ENCODE peak calls at places on chromosomes 5 and 9, in five cellular contexts. H is activated T-helper 2 cell treated with anti-CD3 and anti-CD28 coated beads, Interferon-gamma antibody, Interleukin-2, Interleukin-4, amounts not matched to agents 10 μg/mL and 5 μg/mL and 100 μg/mL, durations not matched to agents 14 hours and 24 hours and 36 hours; X is activated naive CD8-positive, alpha-beta T cell treated with anti-CD3 and anti-CD28 coated beads for 36 hours; P is mesendoderm; U is HTR-8/SVneo. D is an unnamed sample.

GRCh38 chr5:82753374-82753773 is 323.8 kb downstream of the TMEM167A start:
- DNase-seq in H (no peak), X (no peak), P (no peak), U (no peak), D (no peak)

GRCh38 chr9:13053504-13053903 is 226.0 kb downstream of the MPDZ start:
- DNase-seq in H (no peak), X (no peak), P (no peak), U (no peak), D (no peak)

GRCh38 chr5:138712324-138712723 is 40.9 kb upstream of the CTNNA1 start:
- DNase-seq in H (no peak), X (no peak), P (no peak), U (no peak), D (no peak)

GRCh38 chr5:99187611-99188010 is 258.8 kb upstream of the CHD1 start:
- DNase-seq in H (no peak), X (no peak), P (peak), U (no peak), D (no peak)

GRCh38 chr5:143002459-143003327 is 232.5 kb downstream of the ARHGAP26 start:
- DNase-seq in H (peak), X (peak), P (peak), U (peak), D (peak)

GRCh38 chr9:85978496-85978895 is 37.5 kb downstream of the NAA35 start:
- DNase-seq in H (no peak), X (no peak), P (no peak), U (no peak), D (no peak)

GRCh38 chr9:37806271-37806670 is 5.7 kb downstream of the DCAF10 start:
- DNase-seq in H (no peak), X (no peak), P (peak), U (no peak), D (no peak)

GRCh38 chr5:124990723-124991122 is 244.3 kb upstream of the ZNF608 start:
- DNase-seq in H (no peak), X (no peak), P (no peak), U (no peak), D (no peak)

GRCh38 chr5:149323235-149324205 is 21.8 kb upstream of the GRPEL2 start:
- DNase-seq in H (no peak), X (no peak), P (no peak), U (no peak), D (no peak)

GRCh38 chr9:112112519-112112918 is 62.6 kb downstream of the SUSD1 start:
- DNase-seq in H (no peak), X (no peak), P (no peak), U (peak), D (no peak)

GRCh38 chr5:172638209-172638768 is 2.8 kb upstream of the NEURL1B start:
- DNase-seq in H (no peak), X (no peak), P (no peak), U (no peak), D (no peak)

GRCh38 chr5:123805300-123805699 is 293.3 kb downstream of the CSNK1G3 start:
- DNase-seq in H (no peak), X (no peak), P (no peak), U (no peak), D (no peak)

GRCh38 chr5:172733179-172733973 is 37.6 kb downstream of the DUSP1 start:
- DNase-seq in H (no peak), X (no peak), P (peak), U (peak), D (no peak)

GRCh38 chr5:35617435-35618296 is at the start of gene SPEF2:
- DNase-seq in H (peak), X (peak), P (peak), U (peak), D (peak)

GRCh38 chr9:22175972-22176545 is 167.0 kb upstream of the CDKN2B start:
- DNase-seq in H (no peak), X (no peak), P (no peak), U (no peak), D (no peak)

GRCh38 chr5:177592010-177592834 is at the start of gene TMED9:
- DNase-seq in H (peak), X (peak), P (peak), U (peak), D (peak)

GRCh38 chr5:154690488-154690887 is 64.7 kb upstream of the LARP1 start:
- DNase-seq in H (no peak), X (no peak), P (no peak), U (no peak), D (no peak)

GRCh38 chr5:72015103-72015548 is 92.1 kb upstream of the MAP1B start:
- DNase-seq in H (no peak), X (peak), P (no peak), U (no peak), D (no peak)

GRCh38 chr5:157539623-157540022 is 36.0 kb downstream of the ADAM19 start:
- DNase-seq in H (no peak), X (no peak), P (no peak), U (no peak), D (no peak)

GRCh38 chr5:172439785-172440480 is 14.4 kb downstream of the SH3PXD2B start:
- DNase-seq in H (no peak), X (no peak), P (no peak), U (no peak), D (no peak)

GRCh38 chr5:152218694-152219093 is 186.4 kb downstream of the NMUR2 start:
- DNase-seq in H (no peak), X (no peak), P (no peak), U (no peak), D (no peak)

GRCh38 chr9:129336130-129336528 is 158.1 kb upstream of the IER5L start:
- DNase-seq in H (no peak), X (no peak), P (peak), U (no peak), D (no peak)